ENCODE peak calls at places on chromosome 16, in seven cellular contexts. H is left ventricle myocardium inferior, M is choroid plexus epithelial cell, U is epithelial cell of proximal tubule, G is breast epithelium, X is left lung, C is endothelial cell of umbilical vein. W is an unnamed sample.
A peak's percentile ranks its signal among the peaks of the same experiment; 100 is the strongest.

GRCh38 chr16:35745191-35745590 is 2285.8 kb downstream of the TP53TG3F start:
- DNase-seq in H (no peak), M (no peak), U (peak; percentile 57), G (no peak), X (no peak), C (no peak), W (no peak)

GRCh38 chr16:75074415-75074793 is 42.2 kb downstream of the LDHD start:
- DNase-seq in H (no peak), M (no peak), U (no peak), G (no peak), X (no peak), C (no peak), W (no peak)

GRCh38 chr16:70689035-70689969 is 3.4 kb upstream of the MTSS2 start:
- DNase-seq in H (peak; percentile 64), M (no peak), U (no peak), G (no peak), X (peak; percentile 82), C (no peak), W (no peak)

GRCh38 chr16:48608452-48608851 is 1.5 kb downstream of the N4BP1 start:
- DNase-seq in H (no peak), M (no peak), U (no peak), G (no peak), X (no peak), C (no peak), W (no peak)

GRCh38 chr16:2528161-2529060 is 2.8 kb downstream of the CEMP1 start:
- DNase-seq in H (peak; percentile 13), M (no peak), U (no peak), G (no peak), X (no peak), C (no peak), W (no peak)

GRCh38 chr16:52535076-52535475 is 11.9 kb downstream of the TOX3 start:
- DNase-seq in H (no peak), M (no peak), U (no peak), G (no peak), X (no peak), C (no peak), W (no peak)

GRCh38 chr16:53545433-53545832 is 42.4 kb upstream of the AKTIP start:
- DNase-seq in H (no peak), M (no peak), U (no peak), G (no peak), X (no peak), C (no peak), W (no peak)

GRCh38 chr16:18800674-18801196 is 614 bp downstream of the ARL6IP1 start:
- DNase-seq in H (no peak), M (peak; percentile 34), U (no peak), G (no peak), X (no peak), C (peak; percentile 42), W (peak; percentile 32)

GRCh38 chr16:87959391-87959968 is 8.2 kb downstream of the BANP start:
- DNase-seq in H (no peak), M (no peak), U (no peak), G (no peak), X (no peak), C (no peak), W (no peak)

GRCh38 chr16:49644143-49644460 is 211.8 kb downstream of the ZNF423 start:
- DNase-seq in H (no peak), M (peak; percentile 51), U (no peak), G (no peak), X (no peak), C (no peak), W (no peak)
- TF ChIP-seq CTCF in H (peak; percentile 27), M (peak; percentile 69), U (no peak), G (no peak), X (no peak), C (peak; percentile 19), W (no peak)

GRCh38 chr16:55559933-55560516 is 6.5 kb upstream of the CAPNS2 start:
- DNase-seq in H (no peak), M (no peak), U (no peak), G (no peak), X (no peak), C (no peak), W (no peak)

GRCh38 chr16:55562936-55563335 is 3.5 kb upstream of the CAPNS2 start:
- DNase-seq in H (no peak), M (no peak), U (no peak), G (no peak), X (no peak), C (peak; percentile 6), W (no peak)

GRCh38 chr16:55557186-55557585 is 9.3 kb upstream of the CAPNS2 start:
- DNase-seq in H (no peak), M (no peak), U (no peak), G (no peak), X (no peak), C (no peak), W (no peak)

GRCh38 chr16:55561319-55561848 is 5.1 kb upstream of the CAPNS2 start:
- DNase-seq in H (no peak), M (no peak), U (no peak), G (no peak), X (no peak), C (no peak), W (no peak)

DNA sequence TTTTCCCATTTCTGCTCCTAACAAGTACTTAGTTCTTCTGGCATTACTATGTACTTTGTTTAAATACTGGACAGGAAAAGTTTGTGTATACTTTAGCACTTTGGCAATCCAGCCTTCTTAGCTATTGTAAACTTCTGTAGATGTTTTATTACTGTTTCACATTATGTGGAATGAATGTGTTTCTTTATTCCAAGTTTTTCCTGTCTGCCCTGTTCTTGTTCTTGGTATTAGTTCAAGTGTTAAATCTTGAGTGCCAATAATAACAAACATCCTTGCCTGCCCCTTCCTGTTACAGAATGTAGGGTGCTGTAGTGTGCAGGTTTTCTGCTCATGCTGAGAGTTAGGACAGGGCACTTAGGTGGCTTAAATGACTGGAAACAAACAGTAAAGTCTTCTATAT is 7.3 kb upstream of the CAPNS2 start:
- DNase-seq in H (no peak), M (peak; percentile 47), U (no peak), G (no peak), X (no peak), C (peak; percentile 91), W (no peak)
- TF ChIP-seq CTCF in H (no peak), M (no peak), U (no peak), G (no peak), X (no peak), C (no peak), W (no peak)

GRCh38 chr16:22099256-22099975 is 7.1 kb downstream of the VWA3A start:
- DNase-seq in H (no peak), M (no peak), U (no peak), G (no peak), X (no peak), C (no peak), W (no peak)
- TF ChIP-seq CTCF in H (no peak), M (no peak), U (no peak), G (no peak), X (no peak), C (no peak), W (no peak)

GRCh38 chr16:27748868-27749546 is 199.1 kb downstream of the KATNIP start:
- DNase-seq in H (peak; percentile 21), M (peak; percentile 91), U (peak; percentile 70), G (no peak), X (peak; percentile 57), C (peak; percentile 62), W (no peak)
- TF ChIP-seq CTCF in H (peak; percentile 54), M (peak; percentile 50), U (peak; percentile 44), G (no peak), X (no peak), C (peak; percentile 45), W (no peak)

DNA sequence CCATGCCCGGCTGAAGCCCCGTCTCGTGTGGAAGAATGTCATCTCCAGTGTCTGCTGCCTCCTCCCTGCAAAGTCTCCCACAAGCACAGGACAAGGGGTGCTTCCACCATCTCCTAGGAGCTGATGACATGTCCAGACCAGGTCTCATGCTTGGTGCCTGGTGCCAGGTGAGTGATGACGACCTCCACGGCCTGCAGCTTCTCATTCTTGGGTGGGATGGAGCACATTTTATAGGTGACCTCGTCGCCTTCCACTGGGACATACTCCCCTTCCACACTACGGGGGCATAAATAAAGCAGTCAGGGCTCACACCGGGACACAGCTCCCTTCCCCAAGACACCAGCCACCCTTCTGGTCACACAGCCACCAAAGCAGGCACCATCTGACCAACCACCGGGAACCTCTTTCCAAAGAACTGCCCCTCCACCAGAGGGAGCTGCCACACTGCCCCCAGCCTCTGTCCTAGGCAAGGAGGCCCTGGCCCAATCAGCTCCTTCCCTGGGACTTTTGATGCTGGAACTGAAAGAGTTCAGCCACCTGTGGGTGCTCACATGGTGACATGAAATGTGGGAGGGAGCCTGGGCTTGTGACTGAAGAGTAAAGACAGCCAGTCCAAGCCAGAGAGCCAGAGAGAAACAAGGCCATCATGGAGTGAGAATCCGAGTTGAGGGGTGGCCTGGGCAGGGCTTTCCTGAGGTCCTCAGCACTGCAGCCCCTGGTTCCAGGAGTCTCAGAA is 13.6 kb downstream of the CARHSP1 start:
- DNase-seq in H (no peak), M (no peak), U (no peak), G (no peak), X (peak; percentile 21), C (no peak), W (peak; percentile 20)
- TF ChIP-seq CTCF in H (no peak), M (peak; percentile 36), U (peak; percentile 39), G (no peak), X (no peak), C (no peak), W (no peak)

DNA sequence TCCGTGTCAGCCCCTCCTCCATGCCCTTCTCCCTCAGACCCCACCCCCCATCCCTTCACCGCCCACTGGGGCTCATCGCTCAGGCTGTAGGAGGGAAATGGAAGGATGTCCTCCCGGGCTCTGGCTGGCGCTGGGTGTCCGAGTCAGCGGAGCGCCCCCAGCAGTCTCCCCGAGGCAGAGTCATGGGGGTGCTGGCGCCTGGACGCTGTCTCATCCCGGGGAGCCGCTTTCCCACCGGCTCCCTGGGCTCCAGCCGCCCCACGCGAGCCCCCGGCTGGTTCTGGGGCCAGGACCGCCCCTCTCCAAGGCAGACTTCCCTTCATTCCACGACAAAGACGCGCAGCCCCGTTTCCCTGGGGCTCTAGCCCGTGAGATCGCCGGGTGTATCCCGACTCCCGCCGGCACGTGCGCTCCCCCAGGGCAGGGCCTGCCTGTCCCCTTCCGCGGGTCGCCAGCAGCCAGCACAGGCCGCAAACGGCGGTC is 398 bp upstream of the ANTKMT start:
- DNase-seq in H (peak; percentile 46), M (peak; percentile 76), U (no peak), G (no peak), X (no peak), C (peak; percentile 45), W (no peak)
- TF ChIP-seq CTCF in H (no peak), M (peak; percentile 35), U (peak; percentile 22), G (no peak), X (no peak), C (peak; percentile 29), W (no peak)

GRCh38 chr16:19984136-19984535 is 89.6 kb downstream of the GPR139 start:
- DNase-seq in H (no peak), M (no peak), U (no peak), G (no peak), X (no peak), C (no peak), W (no peak)

GRCh38 chr16:19979638-19980037 is 94.1 kb downstream of the GPR139 start:
- DNase-seq in H (no peak), M (no peak), U (no peak), G (no peak), X (no peak), C (no peak), W (no peak)

DNA sequence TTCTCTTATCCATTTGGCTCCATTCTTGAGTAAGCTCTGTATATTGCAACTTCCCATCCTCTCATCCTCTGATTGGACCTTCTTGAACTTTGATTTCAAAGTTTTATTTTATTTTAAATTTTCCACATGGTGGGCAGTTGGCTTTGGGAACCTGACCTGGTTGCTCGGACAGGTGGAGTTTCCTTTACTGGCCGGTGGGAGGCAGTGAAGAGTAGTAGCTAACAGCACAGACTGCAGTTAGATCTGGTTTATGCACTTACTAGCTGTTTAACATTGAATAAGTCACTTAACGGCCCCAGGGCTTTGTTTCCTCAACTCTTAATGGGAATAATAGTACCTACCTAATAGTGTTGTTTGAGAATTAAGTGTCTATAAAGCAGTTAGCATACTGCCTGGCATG is 92.8 kb downstream of the GPR139 start:
- DNase-seq in H (no peak), M (peak; percentile 4), U (no peak), G (no peak), X (no peak), C (peak; percentile 11), W (no peak)
- TF ChIP-seq CTCF in H (no peak), M (peak; percentile 34), U (peak; percentile 63), G (no peak), X (no peak), C (peak; percentile 44), W (no peak)

W was measured in omental fat pad.